ENCODE peak calls at places on chromosomes 16 and 17, in five cellular contexts. P is A549, H is mucosa of gallbladder, M is nephron progenitor cell, S is anterior cingulate cortex. L is an unnamed sample.

GRCh38 chr17:74862108-74862901 is 2.6 kb upstream of the GRIN2C start:
- DNase-seq in P (peak), H (peak), M (peak), S (peak), L (peak)

GRCh38 chr17:62782730-62783260 is 25.3 kb downstream of the MARCHF10 start:
- DNase-seq in P (peak), H (no peak), M (no peak), S (no peak), L (no peak)

GRCh38 chr16:31472559-31473203 is 729 bp downstream of the TGFB1I1 start:
- DNase-seq in P (peak), H (peak), M (peak), S (no peak), L (no peak)

GRCh38 chr16:54783226-54783625 is 147.4 kb upstream of the IRX5 start:
- DNase-seq in P (no peak), H (no peak), M (no peak), S (no peak), L (no peak)

GRCh38 chr16:56558024-56558747 is 6.7 kb upstream of the MT4 start:
- DNase-seq in P (peak), H (no peak), M (no peak), S (peak), L (peak)

GRCh38 chr16:67183-67791 is 5.1 kb downstream of the RHBDF1 start:
- DNase-seq in P (no peak), H (no peak), M (no peak), S (no peak), L (peak)

GRCh38 chr17:32720671-32721070 is 156.3 kb downstream of the MYO1D start:
- DNase-seq in P (no peak), H (no peak), M (no peak), S (no peak), L (no peak)

GRCh38 chr17:76934561-76935320 is 66.5 kb downstream of the MGAT5B start:
- DNase-seq in P (no peak), H (no peak), M (no peak), S (no peak), L (no peak)